ENCODE peak calls at places on chromosomes 5 and 9, in nine cellular contexts. X is endodermal cell, U is SK-N-SH, E is mammary epithelial cell, S is astrocyte, J is K562, Y is PC-3, G is IMR-90, W is HCT116. N is an unnamed sample.

GRCh38 chr5:142087920-142088679 is 20.5 kb upstream of the NDFIP1 start:
- DNase-seq in J (no peak), G (no peak), U (no peak), E (no peak), W (no peak), X (peak; percentile 35), S (no peak), Y (no peak), N (no peak)

GRCh38 chr9:94056442-94056974 is 27.8 kb upstream of the PTPDC1 start:
- DNase-seq in Y (no peak), J (no peak), U (no peak), E (peak; percentile 17), S (peak; percentile 93), G (peak; percentile 76), X (no peak), W (no peak), N (peak; percentile 68)

GRCh38 chr5:67620386-67621039 is 423.9 kb upstream of the CD180 start:
- DNase-seq in U (no peak), W (no peak), X (no peak), E (peak; percentile 17), J (no peak), Y (no peak), S (no peak), G (no peak), N (no peak)

GRCh38 chr5:27083763-27084420 is 45.5 kb upstream of the CDH9 start:
- DNase-seq in X (no peak), E (no peak), U (no peak), G (no peak), S (peak; percentile 66), J (no peak), Y (no peak), W (no peak), N (no peak)

GRCh38 chr9:5596173-5596572 is 32.7 kb upstream of the RIC1 start:
- DNase-seq in Y (no peak), S (no peak), U (no peak), X (no peak), G (no peak), E (no peak), J (no peak), W (no peak), N (no peak)

GRCh38 chr5:155833282-155833681 is 493.7 kb upstream of the SGCD start:
- DNase-seq in X (no peak), Y (no peak), U (peak; percentile 3), J (no peak), G (peak; percentile 1), E (no peak), S (no peak), W (no peak), N (peak; percentile 15)

GRCh38 chr5:144120781-144121180 is 49.7 kb downstream of the YIPF5 start:
- DNase-seq in Y (no peak), X (no peak), S (no peak), E (no peak), J (no peak), W (no peak), U (no peak), G (no peak), N (no peak)

GRCh38 chr9:31597977-31598376 is 786.5 kb upstream of the ACO1 start:
- DNase-seq in G (no peak), S (peak; percentile 76), X (no peak), Y (peak; percentile 48), U (no peak), W (peak; percentile 70), J (no peak), E (peak; percentile 90), N (peak; percentile 15)

GRCh38 chr9:127977877-127978647 is 2.7 kb downstream of the EEIG1 start:
- DNase-seq in X (peak; percentile 78), S (peak; percentile 80), W (no peak), Y (peak; percentile 36), E (peak; percentile 32), J (peak; percentile 55), G (peak; percentile 80), U (no peak), N (peak; percentile 84)

GRCh38 chr9:35306281-35306680 is 144.5 kb downstream of the UNC13B start:
- DNase-seq in G (peak; percentile 45), S (peak; percentile 54), U (no peak), Y (no peak), X (no peak), J (no peak), E (no peak), W (no peak), N (peak; percentile 23)

GRCh38 chr9:104890433-104890770 is 37.6 kb downstream of the ABCA1 start:
- DNase-seq in S (no peak), X (no peak), G (no peak), Y (no peak), J (no peak), U (no peak), E (no peak), W (no peak), N (no peak)

GRCh38 chr9:120391691-120392090 is 188.3 kb downstream of the CDK5RAP2 start:
- DNase-seq in G (no peak), X (peak; percentile 20), Y (no peak), J (no peak), S (no peak), U (no peak), E (no peak), W (no peak), N (no peak)

GRCh38 chr9:120393386-120394057 is 186.4 kb downstream of the CDK5RAP2 start:
- DNase-seq in W (no peak), X (no peak), E (peak; percentile 47), S (peak; percentile 44), G (peak; percentile 49), U (no peak), J (no peak), Y (peak; percentile 78), N (peak; percentile 52)

GRCh38 chr9:120392711-120393110 is 187.3 kb downstream of the CDK5RAP2 start:
- DNase-seq in Y (no peak), X (peak; percentile 17), G (no peak), J (no peak), W (no peak), S (no peak), U (no peak), E (no peak), N (no peak)

GRCh38 chr9:120390637-120391190 is 189.3 kb downstream of the CDK5RAP2 start:
- DNase-seq in U (no peak), Y (no peak), W (no peak), G (no peak), J (no peak), S (no peak), X (no peak), E (no peak), N (no peak)

GRCh38 chr9:120392245-120392644 is 187.7 kb downstream of the CDK5RAP2 start:
- DNase-seq in X (no peak), Y (no peak), U (no peak), J (no peak), S (no peak), W (no peak), E (no peak), G (no peak), N (no peak)
- H3K9ac ChIP-seq in X (no peak overlapping the region), Y (no peak overlapping the region), U (no peak overlapping the region), J (no peak overlapping the region), S (no peak overlapping the region), W (no peak overlapping the region), E (no peak overlapping the region), G (no peak overlapping the region), N (no peak overlapping the region)

DNA sequence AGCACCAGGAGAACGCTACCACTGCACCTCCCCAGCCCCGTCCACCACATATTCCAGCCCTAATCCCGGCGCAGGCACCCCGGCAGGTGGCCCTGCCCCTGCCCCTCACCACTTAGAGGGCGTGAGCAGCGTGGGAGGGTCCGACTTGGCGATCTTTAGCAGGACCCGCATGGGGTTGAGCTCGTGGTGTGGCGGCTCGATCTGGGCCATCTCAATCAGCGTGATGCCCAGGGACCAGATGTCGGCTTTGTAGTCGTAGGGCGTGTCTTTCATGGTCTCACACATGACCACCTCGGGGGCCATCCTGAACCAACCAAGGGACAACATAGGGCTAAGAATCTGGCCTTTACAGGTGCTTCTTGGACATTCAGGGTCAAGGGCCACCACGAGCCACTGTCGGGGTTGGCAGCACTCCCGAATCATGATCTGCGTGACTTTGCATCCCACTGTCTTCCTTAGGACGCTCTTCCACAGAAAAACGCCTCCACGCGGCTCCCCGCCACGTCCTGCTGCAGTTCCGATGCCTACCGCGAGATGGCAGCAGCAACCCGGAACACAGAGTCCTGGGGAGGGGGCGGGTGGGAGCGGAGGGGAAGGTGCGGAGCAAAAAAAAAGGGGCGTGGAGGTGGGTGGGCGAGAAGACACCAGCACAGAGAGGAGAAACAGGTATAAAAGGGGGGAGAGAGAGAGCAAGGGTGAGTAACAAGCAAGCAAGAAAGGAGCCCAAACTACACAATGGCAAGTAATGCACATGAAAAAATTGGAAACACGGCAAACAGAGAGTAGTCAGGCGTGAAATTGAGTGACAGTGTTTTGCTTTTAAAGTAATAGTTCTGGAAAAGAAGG is 81.3 kb downstream of the STK10 start:
- DNase-seq in E (no peak), X (peak; percentile 90), G (no peak), U (peak; percentile 86), S (no peak), W (no peak), Y (peak; percentile 59), J (peak; percentile 79), N (peak; percentile 80)
- H3K4me1 ChIP-seq in E (peaks cover 75% of the 10 kb centered on the region), X (peaks cover 4% of the 10 kb centered on the region), G (peaks cover 38% of the 10 kb centered on the region), U (peaks cover 14% of the 10 kb centered on the region), S (peaks cover 58% of the 10 kb centered on the region), W (peaks cover 17% of the 10 kb centered on the region), Y (peaks cover 32% of the 10 kb centered on the region), J (peaks cover 25% of the 10 kb centered on the region), N (peaks cover 45% of the 10 kb centered on the region)

DNA sequence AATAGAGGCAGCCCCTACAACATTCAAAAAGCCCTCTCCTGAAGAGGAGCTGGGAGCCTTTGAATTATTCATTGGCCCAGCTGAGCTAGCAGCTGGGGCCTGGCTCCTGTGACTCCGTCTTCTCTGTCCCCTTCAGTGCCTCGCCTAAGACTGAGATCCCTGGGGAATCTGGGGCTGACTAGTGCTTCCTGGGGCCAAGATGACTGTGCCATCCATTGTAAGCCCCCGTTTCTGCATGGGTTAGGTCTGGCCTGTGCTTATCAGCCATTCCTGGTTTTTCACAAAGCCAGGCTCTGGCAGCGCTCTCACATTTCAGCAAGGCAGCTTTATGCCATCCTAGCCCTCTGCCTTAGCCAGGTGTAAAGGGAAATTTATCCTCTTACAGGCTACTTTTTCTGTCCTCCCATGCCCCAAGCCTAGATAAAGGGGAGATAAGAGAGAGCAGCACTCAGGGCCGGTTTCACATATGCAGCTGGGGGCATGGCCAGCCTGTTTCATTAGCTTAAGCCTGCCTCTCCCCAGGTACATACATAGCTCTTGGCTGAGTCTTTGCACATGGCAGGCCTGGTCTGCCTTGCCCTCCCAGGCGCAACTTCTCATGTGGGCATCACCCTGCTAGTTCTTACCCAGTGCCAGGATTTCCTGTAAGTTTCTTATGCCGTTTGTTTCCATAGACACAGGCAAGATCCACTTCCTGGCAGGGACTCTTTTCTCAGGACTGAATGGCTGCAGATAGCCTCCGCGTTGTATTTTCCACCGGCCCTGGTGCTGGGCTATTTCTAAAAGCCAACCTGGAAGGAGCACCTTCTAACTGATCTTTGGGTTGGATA is 15.8 kb downstream of the PTPA start:
- DNase-seq in S (no peak), G (no peak), E (no peak), W (no peak), Y (no peak), J (no peak), U (peak; percentile 56), X (peak; percentile 82), N (no peak)
- H3K9ac ChIP-seq in S (no peak overlapping the region), G (no peak overlapping the region), E (no peak overlapping the region), W (no peak overlapping the region), Y (no peak overlapping the region), J (peak overlapping the region; percentile 15), U (no peak overlapping the region), X (no peak overlapping the region), N (peak overlapping the region; percentile 13)

DNA sequence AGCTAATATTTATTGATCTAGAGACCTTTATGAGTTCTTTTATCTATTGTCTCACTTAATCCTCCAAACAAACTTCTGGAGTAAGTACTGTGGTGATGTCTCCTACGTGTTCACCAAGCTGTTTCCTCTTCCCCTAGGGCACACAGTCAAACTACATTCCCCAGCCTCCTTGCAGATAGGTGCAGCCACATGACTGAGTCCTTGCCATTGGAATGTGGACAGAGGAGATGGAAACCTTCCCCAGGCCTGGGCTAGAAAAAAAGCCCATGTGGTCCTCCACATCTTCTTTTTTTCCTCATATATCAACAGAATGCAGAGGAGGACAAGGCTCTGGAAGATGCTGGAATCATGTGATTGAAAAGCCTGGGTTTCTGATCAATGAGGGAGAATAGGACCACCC is 88.0 kb downstream of the ANKRD55 start:
- DNase-seq in E (peak; percentile 69), U (no peak), J (no peak), S (no peak), X (no peak), W (no peak), G (no peak), Y (peak; percentile 50), N (no peak)
- H3K4me1 ChIP-seq in E (peaks cover 12% of the 10 kb centered on the region), U (no peaks in the 10 kb centered on the region), J (no peaks in the 10 kb centered on the region), S (no peaks in the 10 kb centered on the region), X (peaks cover 6% of the 10 kb centered on the region), W (no peaks in the 10 kb centered on the region), G (no peaks in the 10 kb centered on the region), Y (peaks cover 9% of the 10 kb centered on the region), N (no peaks in the 10 kb centered on the region)